ENCODE peak calls at places on chromosomes 16 and 17, in five cellular contexts. O, A, I, Y and Z are unnamed samples.
A peak's percentile ranks its signal among the peaks of the same experiment; 100 is the strongest.

GRCh38 chr17:27408891-27409290 is 47.4 kb upstream of the KSR1 start:
- DNase-seq in I (no peak), Y (no peak), A (no peak), O (peak; percentile 38), Z (peak; percentile 49)

GRCh38 chr17:74833501-74834361 is 26.0 kb downstream of the GRIN2C start:
- DNase-seq in O (peak; percentile 52), A (no peak), Y (no peak), I (no peak), Z (peak; percentile 5)

GRCh38 chr17:58703137-58703846 is 10.9 kb downstream of the RAD51C start:
- DNase-seq in O (peak; percentile 76), I (no peak), A (no peak), Y (no peak), Z (peak; percentile 36)

GRCh38 chr17:82304826-82305726 is 12.3 kb downstream of the CD7 start:
- DNase-seq in A (no peak), Y (no peak), O (no peak), I (no peak), Z (no peak)

GRCh38 chr17:58352018-58352842 is at the start of gene SUPT4H1:
- DNase-seq in I (peak; percentile 99), Y (peak; percentile 85), O (peak; percentile 92), A (peak; percentile 88), Z (peak; percentile 88)

GRCh38 chr17:14428640-14429029 is 127.8 kb downstream of the HS3ST3B1 start:
- DNase-seq in I (no peak), O (no peak), Y (no peak), A (no peak), Z (no peak)

GRCh38 chr16:84818989-84819643 is 669 bp upstream of the CRISPLD2 start:
- DNase-seq in Y (no peak), I (peak; percentile 72), O (no peak), A (no peak), Z (no peak)

GRCh38 chr17:7405413-7405881 is 1.6 kb upstream of the TMEM256 start:
- DNase-seq in O (no peak), I (peak; percentile 84), Y (no peak), A (no peak), Z (no peak)

GRCh38 chr16:28218109-28218508 is 6.3 kb upstream of the XPO6 start:
- DNase-seq in A (no peak), I (peak; percentile 76), Y (peak; percentile 18), O (peak; percentile 52), Z (peak; percentile 66)

GRCh38 chr17:5793157-5793556 is 208.8 kb upstream of the NLRP1 start:
- DNase-seq in Y (no peak), O (no peak), I (peak; percentile 26), A (no peak), Z (no peak)
- TF ChIP-seq CTCF in Y (peak; percentile 31), O (peak; percentile 5), I (peak; percentile 62), A (no peak), Z (peak; percentile 16)

GRCh38 chr16:31186176-31186575 is 6.2 kb downstream of the FUS start:
- DNase-seq in Y (no peak), O (no peak), A (no peak), I (no peak), Z (no peak)

GRCh38 chr16:31185339-31185738 is 5.4 kb downstream of the FUS start:
- DNase-seq in I (no peak), O (no peak), A (no peak), Y (no peak), Z (no peak)

GRCh38 chr16:31182391-31182790 is 2.5 kb downstream of the FUS start:
- DNase-seq in I (no peak), O (no peak), Y (no peak), A (no peak), Z (no peak)

GRCh38 chr16:31184888-31185287 is 4.9 kb downstream of the FUS start:
- DNase-seq in Y (no peak), I (no peak), A (no peak), O (no peak), Z (no peak)

DNA sequence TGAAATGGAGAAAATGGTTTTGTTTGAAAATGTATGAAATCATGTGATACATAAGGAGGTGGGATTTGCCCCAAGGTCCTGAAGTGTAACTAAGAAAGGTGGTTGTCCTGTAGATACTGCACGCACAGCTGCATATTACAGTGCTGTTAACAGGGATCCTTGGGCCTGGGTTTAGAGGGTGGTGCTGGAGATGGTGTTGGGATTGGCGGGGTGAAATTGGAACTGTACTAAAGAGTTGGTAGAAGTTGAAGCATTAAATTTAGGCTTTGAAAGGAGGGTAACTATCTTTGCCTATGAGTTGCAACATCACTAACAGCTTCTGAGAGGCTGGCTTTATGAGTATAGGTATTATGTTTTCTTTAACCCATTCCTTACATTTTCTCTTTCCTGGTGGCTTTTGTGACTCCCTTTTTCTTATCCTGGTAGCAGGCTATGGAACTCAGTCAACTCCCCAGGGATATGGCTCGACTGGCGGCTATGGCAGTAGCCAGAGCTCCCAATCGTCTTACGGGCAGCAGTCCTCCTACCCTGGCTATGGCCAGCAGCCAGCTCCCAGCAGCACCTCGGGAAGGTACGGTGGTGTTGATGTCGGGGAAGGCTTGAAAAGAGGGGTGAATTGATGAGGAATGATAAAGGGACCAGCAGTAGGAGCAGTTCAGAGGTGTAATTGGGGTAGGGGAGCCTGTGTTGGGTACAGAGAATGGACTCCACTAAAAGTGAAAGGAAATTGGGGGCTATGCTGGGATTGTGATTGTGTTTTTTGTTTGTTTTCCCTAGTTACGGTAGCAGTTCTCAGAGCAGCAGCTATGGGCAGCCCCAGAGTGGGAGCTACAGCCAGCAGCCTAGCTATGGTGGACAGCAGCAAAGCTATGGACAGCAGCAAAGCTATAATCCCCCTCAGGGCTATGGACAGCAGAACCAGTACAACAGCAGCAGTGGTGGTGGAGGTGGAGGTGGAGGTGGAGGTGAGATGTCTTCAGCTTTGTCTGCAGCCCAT is 3.8 kb downstream of the FUS start:
- DNase-seq in Y (no peak), I (no peak), A (no peak), O (no peak), Z (no peak)
- H3K4me3 ChIP-seq in Y (peak overlapping the region; percentile 29), I (peak overlapping the region; percentile 97), A (no peak overlapping the region), O (no peak overlapping the region), Z (no peak overlapping the region)

DNA sequence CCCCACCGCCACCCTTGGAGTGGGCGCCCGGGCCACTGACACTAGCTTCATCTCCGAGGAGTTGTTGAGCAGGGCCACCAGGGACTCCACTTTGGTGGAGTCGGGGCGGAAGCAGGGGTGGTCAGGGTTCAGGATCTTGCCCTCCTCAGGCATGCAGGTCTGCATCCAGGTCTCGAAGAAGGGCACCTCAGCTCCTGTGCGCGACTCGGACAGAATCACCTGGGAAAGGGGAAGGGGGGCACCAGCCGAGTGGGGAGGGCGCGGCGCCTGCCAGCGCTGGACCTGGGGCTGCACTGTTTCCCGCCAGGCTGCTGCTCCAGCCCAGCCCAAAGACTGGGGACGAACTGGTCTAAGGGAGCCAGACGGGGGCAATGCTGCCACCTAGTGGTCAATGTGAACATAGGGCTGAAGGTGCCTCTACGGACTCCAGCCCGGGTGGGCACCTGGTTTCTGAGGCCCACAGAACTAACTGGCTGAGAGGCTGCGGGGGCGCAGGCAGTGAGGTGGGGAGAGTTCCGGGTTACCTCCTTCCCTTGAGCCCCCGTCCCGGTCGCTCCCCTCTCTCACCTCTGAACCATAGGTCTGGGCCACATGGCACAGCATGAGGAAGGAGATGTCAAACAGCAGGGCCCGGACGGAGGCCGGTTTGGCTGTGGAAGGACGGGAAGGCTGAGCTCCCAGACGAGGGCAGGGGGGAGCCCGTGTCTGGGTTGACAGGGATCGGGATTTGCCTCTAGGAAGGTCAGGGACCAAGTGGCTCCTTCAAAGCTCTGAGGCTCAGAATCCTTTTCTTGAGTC is 11.8 kb downstream of the CSF3 start:
- DNase-seq in A (peak; percentile 78), I (peak; percentile 97), O (peak; percentile 70), Y (peak; percentile 62), Z (peak; percentile 87)
- TF ChIP-seq CTCF in A (peak; percentile 87), I (peak; percentile 98), O (peak; percentile 89), Y (peak; percentile 90), Z (peak; percentile 88)

GRCh38 chr17:47678196-47678595 is 15.8 kb upstream of the TBKBP1 start:
- DNase-seq in Y (no peak), O (no peak), I (no peak), A (no peak), Z (no peak)

GRCh38 chr17:47676199-47676472 is 17.8 kb upstream of the TBKBP1 start:
- DNase-seq in I (no peak), Y (no peak), A (no peak), O (no peak), Z (no peak)

GRCh38 chr17:47675380-47676198 is 18.4 kb upstream of the TBKBP1 start:
- DNase-seq in A (no peak), O (no peak), Y (no peak), I (peak; percentile 40), Z (no peak)

GRCh38 chr17:47674503-47674902 is 19.5 kb upstream of the TBKBP1 start:
- DNase-seq in O (no peak), I (no peak), A (no peak), Y (no peak), Z (no peak)

DNA sequence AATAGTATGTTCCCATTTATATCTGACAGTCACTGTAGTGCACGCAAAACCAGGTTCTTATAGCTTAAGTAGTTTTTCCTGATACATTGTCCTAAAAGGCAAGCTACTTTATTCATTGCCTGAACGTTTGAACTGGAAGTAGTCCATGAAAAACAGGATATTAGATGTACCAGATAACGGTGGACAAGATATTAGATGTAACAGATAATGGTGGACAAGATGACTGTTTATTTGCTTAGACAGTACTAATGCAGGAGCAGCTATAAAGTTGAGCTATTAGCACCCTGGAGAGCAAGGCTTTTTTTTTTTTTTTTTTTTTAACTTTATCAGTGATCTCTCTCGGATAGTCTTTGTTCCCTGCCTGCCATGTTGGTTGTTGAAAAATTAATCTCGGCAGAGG is 17.5 kb upstream of the TBKBP1 start:
- DNase-seq in O (no peak), A (no peak), I (no peak), Y (no peak), Z (no peak)
- H3K4me3 ChIP-seq in O (no peak overlapping the region), A (no peak overlapping the region), I (no peak overlapping the region), Y (no peak overlapping the region), Z (no peak overlapping the region)

GRCh38 chr17:42676424-42677011 is at the start of gene PLEKHH3:
- DNase-seq in Y (no peak), A (no peak), O (no peak), I (no peak), Z (no peak)
- TF ChIP-seq CTCF in Y (peak; percentile 19), A (no peak), O (peak; percentile 33), I (peak; percentile 32), Z (no peak)

GRCh38 chr16:48958681-48959080 is 323.0 kb downstream of the CBLN1 start:
- DNase-seq in Y (no peak), O (peak; percentile 64), I (no peak), A (no peak), Z (no peak)
- H3K4me3 ChIP-seq in Y (no peak overlapping the region), O (no peak overlapping the region), I (no peak overlapping the region), A (no peak overlapping the region), Z (no peak overlapping the region)